ENCODE peak calls at places on chromosome 4, in ten cellular contexts. B is RWPE1, K is left lung, E is small intestine, J is colonic mucosa, O is MM.1S, Z is iPS DF 6.9, P is GM23338, H is SJSA1, X is keratinocyte. U is an unnamed sample.

GRCh38 chr4:38365748-38366310 is 298.2 kb upstream of the KLF3 start:
- DNase-seq in B (no peak), K (no peak), E (no peak), J (peak), O (no peak), Z (no peak), P (no peak), H (no peak), X (no peak), U (no peak)

GRCh38 chr4:169634975-169635374 is 14.6 kb downstream of the CLCN3 start:
- DNase-seq in B (peak), K (no peak), E (peak), J (no peak), O (no peak), Z (no peak), P (no peak), H (no peak), X (no peak), U (no peak)

GRCh38 chr4:8395504-8395903 is 45.0 kb downstream of the ACOX3 start:
- DNase-seq in B (no peak), K (peak), E (no peak), J (no peak), O (no peak), Z (no peak), P (no peak), H (no peak), X (no peak), U (no peak)

GRCh38 chr4:78386679-78387078 is 164.9 kb upstream of the ANXA3 start:
- DNase-seq in B (no peak), K (no peak), E (no peak), J (no peak), O (no peak), Z (no peak), P (no peak), H (no peak), X (no peak), U (no peak)

GRCh38 chr4:48295116-48295515 is 25.5 kb upstream of the TEC start:
- DNase-seq in B (no peak), K (no peak), E (no peak), J (no peak), O (no peak), Z (no peak), P (no peak), H (no peak), X (no peak), U (no peak)

GRCh38 chr4:73662709-73663546 is 42.7 kb upstream of the RASSF6 start:
- DNase-seq in B (peak), K (no peak), E (peak), J (no peak), O (peak), Z (no peak), P (peak), H (peak), X (no peak), U (no peak)

GRCh38 chr4:158530391-158530790 is 8.7 kb downstream of the RXFP1 start:
- DNase-seq in B (no peak), K (no peak), E (no peak), J (no peak), O (no peak), Z (no peak), P (no peak), H (no peak), X (no peak), U (no peak)

GRCh38 chr4:108868606-108869227 is 105.9 kb upstream of the ETNPPL start:
- DNase-seq in B (no peak), K (no peak), E (no peak), J (no peak), O (no peak), Z (no peak), P (no peak), H (no peak), X (no peak), U (no peak)

GRCh38 chr4:120977435-120977997 is 55.0 kb upstream of the PRDM5 start:
- DNase-seq in B (peak), K (no peak), E (peak), J (peak), O (peak), Z (no peak), P (peak), H (peak), X (peak), U (no peak)

GRCh38 chr4:18934197-18934596 is 912.6 kb upstream of the LCORL start:
- DNase-seq in B (no peak), K (no peak), E (no peak), J (no peak), O (peak), Z (no peak), P (peak), H (peak), X (no peak), U (no peak)

GRCh38 chr4:152415980-152416379 is 119.9 kb downstream of the FBXW7 start:
- DNase-seq in B (peak), K (no peak), E (no peak), J (no peak), O (no peak), Z (no peak), P (no peak), H (peak), X (no peak), U (no peak)

GRCh38 chr4:105674011-105674410 is 34.5 kb downstream of the INTS12 start:
- DNase-seq in B (no peak), K (no peak), E (no peak), J (no peak), O (no peak), Z (no peak), P (no peak), H (no peak), X (no peak), U (no peak)

GRCh38 chr4:6494431-6495295 is 22.2 kb upstream of the PPP2R2C start:
- DNase-seq in B (no peak), K (no peak), E (no peak), J (peak), O (no peak), Z (no peak), P (no peak), H (no peak), X (no peak), U (no peak)

GRCh38 chr4:6492027-6492590 is 19.7 kb upstream of the PPP2R2C start:
- DNase-seq in B (no peak), K (no peak), E (no peak), J (peak), O (no peak), Z (no peak), P (no peak), H (no peak), X (no peak), U (no peak)

GRCh38 chr4:6495296-6495590 is 22.8 kb upstream of the PPP2R2C start:
- DNase-seq in B (no peak), K (no peak), E (no peak), J (no peak), O (no peak), Z (no peak), P (no peak), H (no peak), X (no peak), U (no peak)

GRCh38 chr4:6492861-6493667 is 20.6 kb upstream of the PPP2R2C start:
- DNase-seq in B (no peak), K (no peak), E (no peak), J (peak), O (no peak), Z (no peak), P (peak), H (no peak), X (no peak), U (no peak)

DNA sequence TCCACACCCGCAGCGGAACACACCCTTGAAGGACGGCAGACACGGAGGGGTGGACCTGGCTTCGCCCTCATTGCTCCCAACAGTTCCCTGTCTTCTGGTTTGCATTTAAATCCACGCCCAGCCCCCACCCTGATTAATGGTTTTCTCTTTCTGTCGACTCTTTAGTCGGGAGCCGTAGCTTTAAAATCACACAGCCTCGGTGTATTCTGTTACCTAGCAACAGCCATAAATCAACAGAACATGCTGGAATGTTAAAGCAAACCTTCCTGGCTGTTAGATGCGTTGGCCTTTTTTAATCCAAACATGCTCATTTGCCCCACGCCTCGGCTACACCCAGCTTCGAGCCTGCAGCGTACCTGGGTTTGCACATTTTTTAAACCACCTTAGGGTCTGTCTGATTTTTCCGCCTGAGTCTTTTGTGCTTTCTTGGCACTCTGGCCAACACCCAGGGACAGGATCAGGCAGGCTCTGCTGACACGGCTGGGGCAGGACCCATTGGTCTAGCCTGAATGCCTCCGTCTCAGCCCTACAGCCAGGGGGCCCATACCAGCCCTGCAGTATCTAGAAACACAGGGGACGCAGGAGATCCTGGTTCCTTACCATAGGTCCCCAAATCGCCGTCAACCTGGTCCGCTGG is 21.4 kb upstream of the PPP2R2C start:
- DNase-seq in B (peak), K (no peak), E (peak), J (peak), O (no peak), Z (no peak), P (peak), H (no peak), X (peak), U (no peak)
- H3K27ac ChIP-seq in B (peak), K (no peak), E (no peak), J (no peak), O (no peak), Z (no peak), P (no peak), H (no peak), X (no peak), U (no peak)

DNA sequence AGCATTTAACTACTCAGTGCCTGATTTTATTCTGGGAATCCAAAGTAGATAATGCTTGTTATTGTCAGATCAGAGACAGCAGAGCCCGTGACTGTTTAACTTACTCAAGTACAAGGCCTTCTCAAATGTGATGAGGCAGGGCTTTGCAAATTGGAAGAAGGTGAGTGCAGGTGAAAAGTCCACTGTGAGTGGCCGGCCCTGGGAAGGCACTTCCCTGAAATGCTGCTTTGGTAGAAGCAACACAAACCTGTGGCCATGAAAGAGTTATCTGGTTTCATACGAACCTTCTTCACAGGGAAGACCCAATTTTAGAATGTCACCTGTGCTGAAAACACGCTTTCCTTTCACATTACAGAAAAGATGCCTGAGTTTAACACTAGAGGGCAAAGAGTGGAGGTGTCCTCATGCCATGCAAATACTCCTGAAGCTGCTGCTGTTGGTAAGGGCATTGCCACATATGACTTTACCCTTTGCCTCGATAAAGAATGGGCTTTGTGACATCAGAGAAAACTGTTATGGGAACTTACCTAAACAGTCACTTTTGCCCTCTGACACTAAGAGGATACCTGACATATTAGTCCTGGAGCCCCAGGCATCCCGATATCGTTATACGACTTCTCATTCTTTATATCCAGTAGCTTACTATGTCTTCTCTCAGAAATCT is 8.0 kb downstream of the PPARGC1A start:
- DNase-seq in B (no peak), K (no peak), E (peak), J (no peak), O (peak), Z (no peak), P (peak), H (no peak), X (no peak), U (no peak)
- H3K27ac ChIP-seq in B (no peak), K (no peak), E (no peak), J (no peak), O (peak), Z (no peak), P (no peak), H (no peak), X (no peak), U (no peak)

GRCh38 chr4:186728631-186729271 is 5.1 kb upstream of the FAT1 start:
- DNase-seq in B (peak), K (no peak), E (peak), J (no peak), O (no peak), Z (no peak), P (peak), H (peak), X (no peak), U (no peak)
- H3K27ac ChIP-seq in B (peak), K (no peak), E (peak), J (peak), O (no peak), Z (no peak), P (no peak), H (peak), X (peak), U (no peak)

DNA sequence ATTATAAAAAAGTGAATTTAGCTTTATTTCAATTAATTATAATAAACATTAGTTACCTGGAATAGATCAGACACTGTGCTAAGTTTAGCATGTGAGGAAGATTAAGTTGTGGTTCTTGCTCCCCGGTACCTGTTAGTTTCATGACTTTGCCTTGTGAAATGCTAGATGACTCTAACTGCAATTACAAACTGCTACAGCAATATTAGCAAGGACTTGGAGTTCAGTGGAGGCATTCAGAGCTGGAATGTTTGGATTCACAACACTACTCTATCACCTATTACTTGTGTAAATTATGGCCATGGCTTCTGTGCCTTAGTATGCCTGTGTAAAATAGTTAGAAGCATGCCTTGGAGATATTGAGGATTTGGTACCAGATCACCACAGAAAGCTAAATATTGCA is 21.4 kb upstream of the ANXA10 start:
- DNase-seq in B (no peak), K (no peak), E (no peak), J (no peak), O (peak), Z (no peak), P (no peak), H (no peak), X (no peak), U (no peak)
- H3K27ac ChIP-seq in B (no peak), K (no peak), E (no peak), J (no peak), O (peak), Z (no peak), P (no peak), H (no peak), X (no peak), U (no peak)

DNA sequence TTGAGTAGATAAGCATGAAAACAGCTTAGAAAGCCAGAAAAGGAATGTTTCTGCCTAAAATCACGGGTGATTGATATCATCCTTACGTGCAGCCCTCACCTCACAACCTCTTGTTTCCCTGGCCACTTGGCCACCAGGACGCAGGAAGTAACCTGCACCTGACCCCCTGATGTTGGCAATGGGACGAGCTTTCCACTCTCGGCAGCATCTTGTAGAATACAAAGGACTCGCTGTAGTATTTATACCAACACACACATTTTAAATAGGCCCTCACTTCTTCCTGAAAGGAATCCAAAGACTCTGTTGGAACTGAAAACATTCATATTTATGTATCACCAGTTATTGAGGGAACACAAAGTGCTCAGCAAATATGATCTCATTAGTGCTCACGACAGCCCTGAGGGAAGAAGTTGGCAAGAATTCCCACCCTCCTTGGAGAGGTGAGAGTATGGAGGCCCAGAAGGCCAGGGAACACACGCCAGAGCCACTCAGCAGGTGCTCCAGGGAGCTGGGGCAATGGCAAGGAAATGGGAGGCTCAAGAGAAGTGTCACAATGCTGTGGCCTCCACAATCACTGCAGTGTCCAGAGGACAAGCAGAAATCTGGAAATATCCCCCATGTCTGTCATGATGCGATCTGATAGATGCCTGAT is 103.3 kb upstream of the KIT start:
- DNase-seq in B (no peak), K (no peak), E (no peak), J (no peak), O (no peak), Z (no peak), P (no peak), H (no peak), X (peak), U (no peak)
- H3K27ac ChIP-seq in B (no peak), K (no peak), E (no peak), J (no peak), O (no peak), Z (no peak), P (no peak), H (no peak), X (no peak), U (no peak)

GRCh38 chr4:138243369-138243768 is 1.2 kb upstream of the SLC7A11 start:
- DNase-seq in B (no peak), K (no peak), E (no peak), J (no peak), O (no peak), Z (no peak), P (no peak), H (no peak), X (no peak), U (no peak)

GRCh38 chr4:138241281-138242075 is 671 bp downstream of the SLC7A11 start:
- DNase-seq in B (peak), K (peak), E (peak), J (peak), O (no peak), Z (no peak), P (peak), H (peak), X (no peak), U (no peak)

GRCh38 chr4:138239496-138239895 is 2.7 kb downstream of the SLC7A11 start:
- DNase-seq in B (no peak), K (no peak), E (peak), J (no peak), O (no peak), Z (no peak), P (no peak), H (no peak), X (no peak), U (no peak)

GRCh38 chr4:138242076-138242829 is at the start of gene SLC7A11:
- DNase-seq in B (peak), K (no peak), E (peak), J (peak), O (peak), Z (peak), P (peak), H (peak), X (peak), U (peak)

DNA sequence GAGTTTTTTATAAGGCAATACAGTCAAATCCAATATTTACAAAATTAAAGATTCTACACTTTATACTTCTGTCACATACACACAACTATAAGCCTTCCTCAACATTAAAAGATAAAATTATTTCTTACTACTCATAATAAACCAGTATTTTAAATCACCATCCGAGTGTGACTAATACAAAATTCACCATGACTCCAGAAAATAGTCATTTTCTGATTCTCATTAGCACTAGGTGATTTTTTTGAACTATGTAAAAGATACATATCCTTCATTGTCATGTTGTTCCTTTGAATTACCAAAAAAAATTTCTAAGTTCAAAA is 641 bp upstream of the SLC7A11 start:
- DNase-seq in B (no peak), K (no peak), E (no peak), J (no peak), O (peak), Z (no peak), P (no peak), H (no peak), X (no peak), U (no peak)
- H3K27ac ChIP-seq in B (no peak), K (peak), E (no peak), J (peak), O (peak), Z (no peak), P (peak), H (peak), X (peak), U (no peak)

U was measured in substantia nigra.